ENCODE peak calls at places on chromosomes 1 and 21, in nine cellular contexts. N, L, I, K, H, T, G, B and A are unnamed samples.

GRCh38 chr1:87678221-87678715 is 349.6 kb downstream of the LMO4 start:
- DNase-seq in N (no peak), L (peak), I (no peak), K (no peak), H (no peak), T (no peak), G (no peak), B (no peak), A (no peak)

GRCh38 chr1:100302756-100303155 is 36.7 kb downstream of the RTCA start:
- DNase-seq in N (no peak), L (no peak), I (no peak), K (no peak), H (no peak), T (no peak), G (no peak), B (no peak), A (no peak)

GRCh38 chr1:184825571-184825970 is 70.9 kb upstream of the EDEM3 start:
- DNase-seq in N (no peak), L (no peak), I (peak), K (no peak), H (no peak), T (no peak), G (no peak), B (no peak), A (no peak)

GRCh38 chr1:246107516-246108277 is 399.4 kb downstream of the SMYD3 start:
- DNase-seq in N (no peak), L (peak), I (no peak), K (peak), H (no peak), T (no peak), G (no peak), B (peak), A (no peak)

GRCh38 chr1:61254629-61255323 is 172.4 kb downstream of the NFIA start:
- DNase-seq in N (no peak), L (peak), I (no peak), K (peak), H (no peak), T (no peak), G (no peak), B (peak), A (no peak)

GRCh38 chr1:119549719-119550141 is 42.7 kb downstream of the HSD3B1 start:
- DNase-seq in N (peak), L (peak), I (peak), K (peak), H (no peak), T (peak), G (no peak), B (peak), A (no peak)

GRCh38 chr1:225747566-225747965 is 30.1 kb upstream of the SRP9 start:
- DNase-seq in N (no peak), L (no peak), I (no peak), K (no peak), H (no peak), T (no peak), G (no peak), B (no peak), A (no peak)

GRCh38 chr1:109274533-109275476 is 8.1 kb downstream of the PSRC1 start:
- DNase-seq in N (no peak), L (peak), I (no peak), K (peak), H (no peak), T (no peak), G (peak), B (peak), A (peak)

GRCh38 chr1:228259951-228260350 is 52.1 kb downstream of the OBSCN start:
- DNase-seq in N (no peak), L (no peak), I (no peak), K (no peak), H (no peak), T (no peak), G (no peak), B (no peak), A (no peak)

GRCh38 chr1:92299477-92300125 is 742 bp downstream of the RPAP2 start:
- DNase-seq in N (no peak), L (peak), I (peak), K (no peak), H (no peak), T (no peak), G (no peak), B (peak), A (no peak)

GRCh38 chr21:15128267-15128666 is 63.5 kb upstream of the NRIP1 start:
- DNase-seq in N (no peak), L (no peak), I (no peak), K (no peak), H (no peak), T (no peak), G (no peak), B (no peak), A (no peak)

GRCh38 chr1:1630191-1630964 is 1.6 kb upstream of the MMP23B start:
- DNase-seq in N (peak), L (no peak), I (peak), K (no peak), H (peak), T (peak), G (no peak), B (no peak), A (peak)

GRCh38 chr1:26838474-26839338 is 12.2 kb downstream of the ZDHHC18 start:
- DNase-seq in N (no peak), L (no peak), I (peak), K (no peak), H (peak), T (peak), G (no peak), B (peak), A (no peak)

GRCh38 chr1:24896596-24897262 is 33.3 kb downstream of the RUNX3 start:
- DNase-seq in N (no peak), L (no peak), I (no peak), K (no peak), H (no peak), T (peak), G (peak), B (no peak), A (peak)

GRCh38 chr1:151221616-151222015 is 23.3 kb downstream of the PIP5K1A start:
- DNase-seq in N (no peak), L (no peak), I (no peak), K (no peak), H (no peak), T (no peak), G (no peak), B (no peak), A (no peak)

GRCh38 chr1:178174539-178174938 is 80.6 kb downstream of the RASAL2 start:
- DNase-seq in N (no peak), L (no peak), I (no peak), K (no peak), H (no peak), T (no peak), G (no peak), B (no peak), A (no peak)

GRCh38 chr1:60280256-60280655 is 206.7 kb upstream of the C1orf87 start:
- DNase-seq in N (no peak), L (no peak), I (no peak), K (peak), H (no peak), T (no peak), G (no peak), B (peak), A (no peak)

GRCh38 chr1:192530254-192530653 is 45.3 kb upstream of the RGS1 start:
- DNase-seq in N (no peak), L (no peak), I (peak), K (no peak), H (no peak), T (no peak), G (no peak), B (no peak), A (no peak)

GRCh38 chr1:221217029-221217428 is 337.8 kb downstream of the HLX start:
- DNase-seq in N (no peak), L (no peak), I (no peak), K (no peak), H (no peak), T (no peak), G (no peak), B (peak), A (no peak)

GRCh38 chr1:30405631-30406212 is 317.7 kb downstream of the MATN1 start:
- DNase-seq in N (no peak), L (no peak), I (no peak), K (no peak), H (no peak), T (peak), G (peak), B (no peak), A (peak)

GRCh38 chr1:235068155-235069121 is 60.2 kb downstream of the TOMM20 start:
- DNase-seq in N (no peak), L (no peak), I (no peak), K (peak), H (no peak), T (no peak), G (peak), B (no peak), A (peak)

GRCh38 chr1:206468571-206468970 is 1.7 kb upstream of the IKBKE start:
- DNase-seq in N (no peak), L (no peak), I (peak), K (no peak), H (no peak), T (no peak), G (no peak), B (no peak), A (no peak)

GRCh38 chr1:235999259-235999925 is 65.5 kb downstream of the NID1 start:
- DNase-seq in N (no peak), L (no peak), I (peak), K (peak), H (peak), T (peak), G (no peak), B (no peak), A (no peak)